ENCODE peak calls at places on chromosome 18, in nine cellular contexts. F is IMR-90, U is NB4, R is fibroblast of the aortic adventitia, E is right lobe of liver, M is kidney, L is bronchial epithelial cell, J is A549, G is OCI-LY7. Z is an unnamed sample.

GRCh38 chr18:57088883-57089282 is 58.0 kb upstream of the BOD1L2 start:
- DNase-seq in F (no peak), U (no peak), R (no peak), E (no peak), M (no peak), L (no peak), J (no peak), G (peak), Z (no peak)

GRCh38 chr18:614980-615607 is 18.3 kb downstream of the CLUL1 start:
- DNase-seq in F (no peak), U (no peak), R (no peak), E (no peak), M (no peak), L (no peak), J (no peak), G (no peak), Z (peak)

GRCh38 chr18:31658670-31659573 is 25.5 kb downstream of the B4GALT6 start:
- DNase-seq in F (no peak), U (no peak), R (no peak), E (no peak), M (no peak), L (no peak), J (no peak), G (peak), Z (no peak)

GRCh38 chr18:68152770-68153169 is 562.1 kb downstream of the TMX3 start:
- DNase-seq in F (no peak), U (peak), R (no peak), E (no peak), M (no peak), L (no peak), J (no peak), G (no peak), Z (no peak)

GRCh38 chr18:42814618-42815017 is 300.9 kb downstream of the RIT2 start:
- DNase-seq in F (no peak), U (no peak), R (no peak), E (no peak), M (peak), L (no peak), J (no peak), G (no peak), Z (no peak)

GRCh38 chr18:68667121-68667520 is 47.8 kb downstream of the TMX3 start:
- DNase-seq in F (peak), U (no peak), R (peak), E (no peak), M (no peak), L (no peak), J (no peak), G (no peak), Z (peak)

GRCh38 chr18:10013621-10014543 is 100.1 kb downstream of the VAPA start:
- DNase-seq in F (no peak), U (no peak), R (no peak), E (no peak), M (no peak), L (no peak), J (no peak), G (peak), Z (no peak)

GRCh38 chr18:48815581-48816324 is 135.0 kb downstream of the SMAD7 start:
- DNase-seq in F (peak), U (no peak), R (no peak), E (no peak), M (no peak), L (no peak), J (no peak), G (no peak), Z (no peak)

GRCh38 chr18:49976810-49977209 is 163.5 kb upstream of the ACAA2 start:
- DNase-seq in F (no peak), U (no peak), R (peak), E (no peak), M (no peak), L (no peak), J (no peak), G (no peak), Z (no peak)

GRCh38 chr18:34222396-34223163 is 2.1 kb downstream of the NOL4 start:
- DNase-seq in F (no peak), U (no peak), R (peak), E (peak), M (peak), L (peak), J (no peak), G (no peak), Z (no peak)

GRCh38 chr18:68847219-68847860 is 49.5 kb downstream of the CCDC102B start:
- DNase-seq in F (peak), U (peak), R (peak), E (no peak), M (no peak), L (peak), J (no peak), G (peak), Z (peak)

GRCh38 chr18:48200631-48201336 is 208.4 kb downstream of the ZBTB7C start:
- DNase-seq in F (no peak), U (no peak), R (no peak), E (no peak), M (no peak), L (peak), J (no peak), G (no peak), Z (no peak)

GRCh38 chr18:3367491-3368091 is 82.4 kb upstream of the TGIF1 start:
- DNase-seq in F (peak), U (no peak), R (peak), E (no peak), M (no peak), L (no peak), J (no peak), G (no peak), Z (peak)

GRCh38 chr18:74430811-74431571 is 26.1 kb downstream of the DIPK1C start:
- DNase-seq in F (no peak), U (no peak), R (no peak), E (no peak), M (no peak), L (no peak), J (no peak), G (no peak), Z (no peak)

GRCh38 chr18:44896817-44897216 is 216.1 kb downstream of the SETBP1 start:
- DNase-seq in F (no peak), U (no peak), R (no peak), E (no peak), M (no peak), L (no peak), J (no peak), G (no peak), Z (no peak)

GRCh38 chr18:41881285-41881684 is 73.7 kb upstream of the PIK3C3 start:
- DNase-seq in F (peak), U (no peak), R (peak), E (no peak), M (no peak), L (peak), J (no peak), G (no peak), Z (no peak)

GRCh38 chr18:57846258-57846657 is 43.1 kb upstream of the ATP8B1 start:
- DNase-seq in F (peak), U (no peak), R (peak), E (no peak), M (no peak), L (peak), J (peak), G (no peak), Z (peak)

GRCh38 chr18:37282386-37283037 is 283.1 kb downstream of the CELF4 start:
- DNase-seq in F (no peak), U (peak), R (no peak), E (no peak), M (no peak), L (no peak), J (peak), G (no peak), Z (no peak)

GRCh38 chr18:58168221-58168620 is 124.2 kb downstream of the NEDD4L start:
- DNase-seq in F (no peak), U (no peak), R (no peak), E (no peak), M (no peak), L (no peak), J (no peak), G (no peak), Z (no peak)

GRCh38 chr18:55433140-55433539 is 154.9 kb downstream of the TCF4 start:
- DNase-seq in F (no peak), U (no peak), R (no peak), E (no peak), M (no peak), L (no peak), J (no peak), G (no peak), Z (no peak)

GRCh38 chr18:63867368-63867767 is 20.1 kb upstream of the SERPINB2 start:
- DNase-seq in F (no peak), U (no peak), R (no peak), E (no peak), M (no peak), L (peak), J (no peak), G (no peak), Z (no peak)

GRCh38 chr18:3104190-3105054 is 91.5 kb upstream of the LPIN2 start:
- DNase-seq in F (peak), U (no peak), R (peak), E (no peak), M (no peak), L (peak), J (no peak), G (no peak), Z (peak)

GRCh38 chr18:4352746-4353522 is 102.2 kb downstream of the DLGAP1 start:
- DNase-seq in F (no peak), U (peak), R (no peak), E (no peak), M (no peak), L (no peak), J (no peak), G (no peak), Z (peak)

GRCh38 chr18:67400502-67401117 is 115.9 kb downstream of the DSEL start:
- DNase-seq in F (peak), U (no peak), R (peak), E (no peak), M (no peak), L (no peak), J (no peak), G (no peak), Z (no peak)

GRCh38 chr18:54444309-54444914 is 86.7 kb downstream of the C18orf54 start:
- DNase-seq in F (peak), U (peak), R (peak), E (peak), M (no peak), L (peak), J (peak), G (peak), Z (peak)

DNA sequence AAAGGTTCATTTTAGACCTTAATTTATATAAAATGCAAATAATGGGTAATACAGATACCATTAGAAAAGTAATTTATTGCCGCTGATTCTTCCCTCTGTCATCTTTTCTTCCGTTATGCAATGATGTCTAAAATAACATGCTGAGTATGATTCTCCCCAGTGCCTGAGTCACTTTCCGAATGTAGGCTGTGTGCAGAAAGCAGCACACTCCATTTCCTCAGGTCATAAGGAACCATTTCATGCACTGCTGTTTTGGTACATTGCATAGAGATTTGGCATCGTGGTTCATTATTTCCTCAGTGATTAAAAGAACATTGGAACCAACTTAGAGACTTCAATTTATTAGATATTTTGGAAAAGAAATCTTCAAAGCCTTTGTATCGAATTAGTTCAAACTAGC is 173.5 kb downstream of the CDH2 start:
- DNase-seq in F (peak), U (no peak), R (peak), E (no peak), M (no peak), L (peak), J (no peak), G (no peak), Z (peak)
- H3K4me3 ChIP-seq in F (no peak), U (no peak), R (no peak), E (no peak), M (no peak), L (no peak), J (no peak), G (no peak), Z (no peak)

DNA sequence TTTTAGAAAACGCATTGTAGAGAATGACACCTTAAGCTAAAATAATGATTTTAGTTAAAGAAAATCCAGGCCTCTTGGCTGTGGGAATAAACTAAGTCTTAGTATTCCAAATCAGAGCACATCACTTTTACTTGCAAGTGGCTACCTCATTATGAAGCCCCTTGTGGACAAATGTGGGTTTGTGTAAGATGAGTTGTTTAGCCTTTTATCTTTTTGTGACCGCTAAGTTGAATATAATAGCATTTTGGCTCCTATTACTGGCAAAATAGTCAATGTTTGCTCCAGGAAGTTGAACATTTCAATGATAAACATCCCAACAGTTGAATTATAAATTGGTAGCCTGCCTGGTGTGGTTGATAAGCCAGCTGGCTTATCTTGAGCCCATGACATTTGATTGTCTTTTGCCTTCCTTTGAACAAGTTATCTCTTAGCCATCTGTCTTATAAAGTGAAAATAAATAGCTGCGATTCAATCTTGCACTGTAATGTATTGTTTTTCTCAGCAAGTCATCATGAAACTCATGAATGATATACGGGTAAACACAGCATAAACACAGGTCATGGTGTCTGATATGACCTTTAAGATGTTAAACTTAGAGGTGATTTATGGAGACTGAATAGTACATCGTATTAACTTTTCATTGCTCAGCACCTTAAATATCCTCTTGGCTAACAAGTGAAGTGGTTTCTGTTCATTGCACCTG is 338.4 kb downstream of the SOCS6 start:
- DNase-seq in F (no peak), U (no peak), R (no peak), E (no peak), M (no peak), L (no peak), J (no peak), G (no peak), Z (no peak)
- TF ChIP-seq CTCF in F (no peak), U (no peak), R (no peak), E (no peak), M (no peak), L (no peak), J (no peak), G (no peak), Z (no peak)

DNA sequence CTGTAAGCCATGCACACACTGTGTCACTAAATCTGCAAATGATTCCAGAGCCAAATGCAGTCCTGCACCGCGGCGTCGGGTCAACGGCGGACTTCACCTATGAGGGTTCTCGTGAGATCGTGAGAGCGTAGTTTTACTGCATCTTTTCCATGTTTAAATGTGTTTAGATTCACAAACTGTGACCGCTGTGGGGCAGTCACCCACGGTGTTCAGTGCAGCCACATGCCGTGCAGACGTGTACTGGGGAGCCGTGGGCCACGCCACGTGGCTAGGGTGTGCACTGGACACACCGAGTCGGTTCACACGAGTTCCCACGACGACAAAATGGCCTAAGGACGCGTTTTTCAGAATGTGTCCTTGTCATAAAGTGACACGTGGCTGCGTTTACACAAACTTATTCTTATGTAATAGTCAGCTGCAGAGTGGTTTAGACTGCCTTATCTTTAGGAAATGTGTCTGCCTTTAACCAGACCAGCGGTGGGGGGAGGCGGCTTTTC is 34.1 kb downstream of the NFATC1 start:
- DNase-seq in F (no peak), U (peak), R (no peak), E (no peak), M (peak), L (no peak), J (no peak), G (no peak), Z (peak)
- H3K4me3 ChIP-seq in F (no peak), U (no peak), R (no peak), E (no peak), M (no peak), L (no peak), J (no peak), G (no peak), Z (no peak)

GRCh38 chr18:76823574-76823973 is 1.2 kb downstream of the ZNF236 start:
- DNase-seq in F (peak), U (peak), R (no peak), E (peak), M (peak), L (no peak), J (peak), G (peak), Z (no peak)
- TF ChIP-seq CTCF in F (peak), U (peak), R (peak), E (no peak), M (no peak), L (peak), J (peak), G (peak), Z (peak)

GRCh38 chr18:23618862-23619387 is 32.6 kb upstream of the NPC1 start:
- DNase-seq in F (no peak), U (peak), R (peak), E (peak), M (no peak), L (peak), J (no peak), G (no peak), Z (no peak)
- H3K4me3 ChIP-seq in F (peak), U (peak), R (peak), E (peak), M (peak), L (peak), J (no peak), G (no peak), Z (peak)

GRCh38 chr18:70073442-70073841 is 125.8 kb upstream of the CD226 start:
- DNase-seq in F (no peak), U (no peak), R (no peak), E (no peak), M (no peak), L (no peak), J (no peak), G (no peak), Z (no peak)

GRCh38 chr18:70074091-70074490 is 126.4 kb upstream of the CD226 start:
- DNase-seq in F (peak), U (no peak), R (no peak), E (no peak), M (no peak), L (no peak), J (no peak), G (no peak), Z (no peak)

GRCh38 chr18:70069965-70070364 is 122.3 kb upstream of the CD226 start:
- DNase-seq in F (no peak), U (no peak), R (no peak), E (no peak), M (no peak), L (no peak), J (no peak), G (no peak), Z (no peak)

GRCh38 chr18:70075906-70076305 is 128.2 kb upstream of the CD226 start:
- DNase-seq in F (no peak), U (no peak), R (no peak), E (no peak), M (no peak), L (no peak), J (no peak), G (no peak), Z (peak)

GRCh38 chr18:70072678-70073077 is 125.0 kb upstream of the CD226 start:
- DNase-seq in F (peak), U (no peak), R (peak), E (no peak), M (no peak), L (peak), J (no peak), G (no peak), Z (peak)
- TF ChIP-seq CTCF in F (peak), U (no peak), R (peak), E (no peak), M (no peak), L (no peak), J (peak), G (no peak), Z (peak)

DNA sequence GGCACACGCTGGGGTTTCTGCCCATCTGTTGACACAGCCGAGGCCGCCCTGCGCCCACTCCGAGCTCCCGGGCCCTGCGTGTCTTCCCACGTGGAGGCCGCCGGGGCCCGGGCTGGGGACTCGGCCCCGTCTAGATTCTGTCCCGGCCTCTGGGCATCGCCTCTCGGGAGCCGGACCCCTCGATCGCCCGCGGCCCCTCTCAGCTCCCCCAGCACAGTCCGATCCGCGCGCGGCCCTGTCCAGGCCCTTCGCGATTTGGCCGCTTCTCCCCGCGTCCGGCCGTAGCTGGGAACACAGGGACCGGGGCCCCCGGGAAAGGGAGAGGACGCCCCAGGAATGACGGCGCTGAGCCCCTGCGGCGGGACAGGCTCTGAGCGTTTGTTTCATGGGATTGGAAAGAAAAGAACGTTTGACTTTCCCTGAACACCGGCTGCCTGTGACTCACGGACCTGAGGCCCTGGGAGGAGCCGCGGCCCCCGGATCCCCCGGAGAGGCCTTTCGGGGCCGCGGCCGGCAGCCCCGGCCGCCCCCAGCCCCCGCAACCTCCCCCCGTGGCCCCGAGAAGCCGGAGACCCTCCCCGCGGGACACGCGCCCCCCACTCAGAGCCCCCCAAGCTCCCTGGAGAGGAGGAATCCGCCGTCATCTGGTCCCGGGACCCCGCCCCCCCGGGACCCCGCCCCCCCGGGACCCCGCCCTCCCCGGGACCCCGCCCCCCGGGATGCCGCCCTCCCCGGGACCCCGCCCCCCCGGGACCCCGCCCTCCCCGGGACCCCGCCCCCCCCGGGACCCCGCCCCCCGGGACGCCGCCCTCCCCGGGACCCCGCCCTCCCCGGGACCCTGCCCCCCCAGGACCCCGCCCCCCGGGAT is 62.7 kb upstream of the CTDP1 start:
- DNase-seq in F (peak), U (no peak), R (no peak), E (peak), M (peak), L (peak), J (no peak), G (no peak), Z (peak)
- H3K4me3 ChIP-seq in F (peak), U (no peak), R (peak), E (no peak), M (no peak), L (peak), J (no peak), G (no peak), Z (peak)

Z was measured in fibroblast of villous mesenchyme.